ENCODE peak calls at places on chromosomes 2 and 18, in five cellular contexts. D is mammary epithelial cell, T is HCT116, N is PC-3, A is fibroblast of lung. G is an unnamed sample.
A peak's percentile ranks its signal among the peaks of the same experiment; 100 is the strongest.

GRCh38 chr18:59271606-59272220 is 1.5 kb downstream of the RAX start:
- DNase-seq in D (no peak), T (no peak), N (no peak), A (no peak), G (no peak)

GRCh38 chr2:171923206-171923605 is 945 bp downstream of the HAT1 start:
- DNase-seq in D (peak; percentile 30), T (peak; percentile 3), N (peak; percentile 27), A (peak; percentile 58), G (peak; percentile 54)

GRCh38 chr2:233848276-233848675 is 6.1 kb downstream of the HJURP start:
- DNase-seq in D (no peak), T (no peak), N (no peak), A (no peak), G (no peak)

GRCh38 chr2:179991344-179991743 is 15.8 kb downstream of the CWC22 start:
- DNase-seq in D (no peak), T (no peak), N (peak; percentile 21), A (no peak), G (no peak)

GRCh38 chr2:240227538-240228428 is 87.3 kb upstream of the OTOS start:
- DNase-seq in D (no peak), T (no peak), N (no peak), A (no peak), G (peak; percentile 0)

GRCh38 chr18:26648509-26649192 is 100.3 kb upstream of the KCTD1 start:
- DNase-seq in D (no peak), T (no peak), N (no peak), A (no peak), G (no peak)

GRCh38 chr18:76441002-76441667 is 53.9 kb downstream of the ZNF516 start:
- DNase-seq in D (no peak), T (no peak), N (no peak), A (no peak), G (no peak)

GRCh38 chr18:6878881-6879280 is 149.4 kb downstream of the ARHGAP28 start:
- DNase-seq in D (no peak), T (no peak), N (no peak), A (peak; percentile 22), G (no peak)

GRCh38 chr2:20915271-20915670 is 92.4 kb upstream of the LDAH start:
- DNase-seq in D (no peak), T (no peak), N (no peak), A (no peak), G (no peak)

GRCh38 chr2:95056461-95057459 is 31.3 kb downstream of the MAL start:
- DNase-seq in D (peak; percentile 17), T (no peak), N (peak; percentile 87), A (no peak), G (peak; percentile 93)

GRCh38 chr2:26847663-26848335 is at the start of gene DPYSL5:
- DNase-seq in D (no peak), T (peak; percentile 10), N (no peak), A (no peak), G (no peak)

GRCh38 chr18:45252474-45252873 is 362.8 kb upstream of the SLC14A2 start:
- DNase-seq in D (no peak), T (no peak), N (no peak), A (no peak), G (no peak)

GRCh38 chr18:44884446-44884845 is 203.8 kb downstream of the SETBP1 start:
- DNase-seq in D (peak; percentile 35), T (no peak), N (no peak), A (no peak), G (no peak)

GRCh38 chr2:158753561-158754302 is 41.4 kb upstream of the DAPL1 start:
- DNase-seq in D (peak; percentile 46), T (peak; percentile 48), N (peak; percentile 73), A (peak; percentile 79), G (peak; percentile 20)

GRCh38 chr2:85958731-85959130 is 69.9 kb upstream of the ST3GAL5 start:
- DNase-seq in D (no peak), T (no peak), N (no peak), A (no peak), G (no peak)

GRCh38 chr2:217631091-217631490 is 371.7 kb downstream of the TNS1 start:
- DNase-seq in D (no peak), T (no peak), N (no peak), A (no peak), G (no peak)

GRCh38 chr2:170770304-170771048 is at the start of gene ERICH2:
- DNase-seq in D (peak; percentile 84), T (peak; percentile 80), N (peak; percentile 88), A (peak; percentile 54), G (peak; percentile 79)

GRCh38 chr18:64893349-64893748 is 744.5 kb upstream of the LINC00305 start:
- DNase-seq in D (no peak), T (no peak), N (no peak), A (no peak), G (no peak)

GRCh38 chr2:181586569-181587076 is 70.3 kb downstream of the CERKL start:
- DNase-seq in D (peak; percentile 53), T (no peak), N (no peak), A (peak; percentile 29), G (no peak)

GRCh38 chr2:202756598-202756997 is 115.0 kb downstream of the ICA1L start:
- DNase-seq in D (no peak), T (no peak), N (no peak), A (no peak), G (no peak)

GRCh38 chr2:8481463-8482009 is 200.3 kb upstream of the ID2 start:
- DNase-seq in D (no peak), T (no peak), N (peak; percentile 16), A (no peak), G (no peak)

GRCh38 chr2:238453842-238454241 is 27.1 kb downstream of the ASB1 start:
- DNase-seq in D (no peak), T (no peak), N (no peak), A (no peak), G (no peak)

GRCh38 chr2:190088917-190089316 is 26.4 kb upstream of the MSTN start:
- DNase-seq in D (peak; percentile 47), T (peak; percentile 72), N (peak; percentile 85), A (peak; percentile 81), G (peak; percentile 37)

GRCh38 chr2:233565685-233566140 is 869 bp downstream of the USP40 start:
- DNase-seq in D (no peak), T (no peak), N (no peak), A (no peak), G (no peak)

GRCh38 chr2:228613133-228613532 is 431.6 kb upstream of the SPHKAP start:
- DNase-seq in D (peak; percentile 85), T (peak; percentile 7), N (peak; percentile 95), A (peak; percentile 98), G (peak; percentile 36)

GRCh38 chr2:1741851-1742250 is 2.5 kb downstream of the PXDN start:
- DNase-seq in D (no peak), T (no peak), N (no peak), A (no peak), G (no peak)

GRCh38 chr2:169771612-169772011 is 27.1 kb upstream of the SSB start:
- DNase-seq in D (no peak), T (no peak), N (peak; percentile 10), A (no peak), G (no peak)

GRCh38 chr2:17518212-17519154 is at the start of gene RAD51AP2:
- DNase-seq in D (peak; percentile 86), T (peak; percentile 75), N (no peak), A (peak; percentile 83), G (peak; percentile 71)

GRCh38 chr2:9618410-9618809 is 12.4 kb downstream of the YWHAQ start:
- DNase-seq in D (no peak), T (no peak), N (no peak), A (no peak), G (no peak)
- H4K20me1 ChIP-seq in D (peaks cover 50% of the 10 kb centered on the region), T (peaks cover 62% of the 10 kb centered on the region), N (peaks cover 92% of the 10 kb centered on the region), A (peaks cover 17% of the 10 kb centered on the region), G (peaks cover 95% of the 10 kb centered on the region)

DNA sequence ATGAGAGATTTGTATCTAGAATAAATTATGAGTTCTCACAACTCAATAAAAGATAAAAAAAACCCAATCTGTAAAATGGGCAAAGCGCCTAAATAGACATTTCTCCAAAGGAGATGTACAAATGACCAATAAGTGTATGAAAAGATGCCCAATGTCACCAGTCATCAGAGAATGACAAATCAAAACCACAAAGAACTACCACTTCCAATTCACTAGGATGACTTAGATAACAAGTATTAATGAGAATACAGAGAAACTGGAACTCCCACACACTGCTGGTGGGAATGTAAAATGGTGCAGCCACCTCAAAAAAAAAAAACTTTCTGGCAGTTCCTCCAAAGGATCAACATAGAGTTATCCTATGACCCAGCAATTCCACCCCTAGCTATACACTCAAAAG is 17.4 kb upstream of the COL6A3 start:
- DNase-seq in D (peak; percentile 86), T (no peak), N (peak; percentile 94), A (peak; percentile 69), G (no peak)
- H3K4me1 ChIP-seq in D (peaks cover 54% of the 10 kb centered on the region), T (no peaks in the 10 kb centered on the region), N (peaks cover 67% of the 10 kb centered on the region), A (peaks cover 28% of the 10 kb centered on the region), G (peaks cover 34% of the 10 kb centered on the region)

GRCh38 chr2:176159678-176160250 is 2.7 kb downstream of the HOXD3 start:
- DNase-seq in D (no peak), T (no peak), N (no peak), A (no peak), G (no peak)
- TF ChIP-seq EZH2 in D (no peak), T (no peak), N (no peak), A (peak; percentile 68), G (no peak)

DNA sequence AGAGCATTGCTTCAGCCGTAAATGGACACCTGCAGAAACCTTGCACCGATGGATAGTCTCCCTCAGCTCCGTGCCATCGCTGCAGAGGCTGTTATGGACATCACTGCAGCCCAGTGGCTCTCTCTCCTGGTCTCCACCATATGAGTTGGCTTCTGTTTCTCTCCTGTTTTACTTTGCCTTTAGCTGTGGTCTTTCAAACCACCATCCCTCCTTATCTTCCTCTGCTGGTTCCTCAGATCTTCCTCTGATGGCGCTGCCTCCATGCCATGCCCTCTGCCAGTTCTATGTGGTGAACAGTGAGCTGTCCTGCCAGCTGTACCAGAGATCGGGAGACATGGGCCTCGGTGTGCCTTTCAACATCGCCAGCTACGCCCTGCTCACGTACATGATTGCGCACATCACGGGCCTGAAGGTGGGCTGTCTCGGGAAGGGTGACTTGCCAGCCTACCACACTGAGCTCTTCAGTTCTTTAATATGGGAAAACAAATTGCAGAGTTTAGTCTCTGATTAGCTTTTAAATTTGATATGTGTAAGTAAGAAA is 13.1 kb downstream of the TYMS start:
- DNase-seq in D (no peak), T (no peak), N (no peak), A (no peak), G (no peak)
- H4K20me1 ChIP-seq in D (no peaks in the 10 kb centered on the region), T (peaks cover 18% of the 10 kb centered on the region), N (peaks cover 25% of the 10 kb centered on the region), A (no peaks in the 10 kb centered on the region), G (peaks cover 8% of the 10 kb centered on the region)

GRCh38 chr18:63198868-63199742 is 120.5 kb downstream of the BCL2 start:
- DNase-seq in D (no peak), T (no peak), N (no peak), A (no peak), G (no peak)
- H3K4me1 ChIP-seq in D (peaks cover 4% of the 10 kb centered on the region), T (no peaks in the 10 kb centered on the region), N (no peaks in the 10 kb centered on the region), A (no peaks in the 10 kb centered on the region), G (no peaks in the 10 kb centered on the region)

GRCh38 chr2:75200140-75200985 is 1.0 kb upstream of the TACR1 start:
- DNase-seq in D (peak; percentile 38), T (no peak), N (peak; percentile 52), A (peak; percentile 42), G (peak; percentile 59)
- TF ChIP-seq EZH2 in D (peak; percentile 39), T (no peak), N (peak; percentile 73), A (no peak), G (peak; percentile 50)